ENCODE peak calls at places on chromosomes 16 and 17, in eight cellular contexts. C, U, W, E, D, X, H and Z are unnamed samples.

GRCh38 chr16:23026777-23027362 is 122.4 kb downstream of the USP31 start:
- DNase-seq in U (peak; percentile 25), W (no peak), C (no peak), X (no peak), D (no peak), E (no peak), H (peak; percentile 11), Z (no peak)

GRCh38 chr17:38910325-38910724 is 15.1 kb upstream of the LASP1NB start:
- DNase-seq in E (no peak), X (no peak), D (no peak), C (no peak), H (no peak), W (no peak), U (no peak), Z (no peak)

GRCh38 chr17:38601539-38602351 is 4.0 kb downstream of the SRCIN1 start:
- DNase-seq in C (peak; percentile 82), H (no peak), U (no peak), X (no peak), D (no peak), E (no peak), W (no peak), Z (no peak)

GRCh38 chr17:61532818-61533217 is 58.2 kb downstream of the NACA2 start:
- DNase-seq in W (no peak), U (no peak), E (no peak), H (no peak), D (no peak), X (no peak), C (no peak), Z (no peak)

GRCh38 chr17:70687421-70687820 is 518.1 kb downstream of the KCNJ2 start:
- DNase-seq in C (no peak), X (no peak), W (no peak), E (no peak), H (no peak), D (no peak), U (no peak), Z (no peak)

GRCh38 chr17:73938706-73939105 is 264.8 kb upstream of the RPL38 start:
- DNase-seq in W (no peak), H (no peak), E (no peak), C (no peak), U (no peak), X (no peak), D (no peak), Z (no peak)

GRCh38 chr16:695355-696089 is 5.3 kb upstream of the WDR24 start:
- DNase-seq in W (no peak), E (peak; percentile 65), H (no peak), D (peak; percentile 76), X (no peak), C (peak; percentile 91), U (no peak), Z (no peak)

GRCh38 chr17:43079578-43080302 is 45.4 kb downstream of the BRCA1 start:
- DNase-seq in X (no peak), U (no peak), E (no peak), W (no peak), C (peak; percentile 29), D (no peak), H (no peak), Z (no peak)

GRCh38 chr17:77439382-77440013 is 298.7 kb downstream of the SEC14L1 start:
- DNase-seq in E (no peak), U (no peak), C (no peak), W (no peak), H (peak; percentile 71), D (no peak), X (no peak), Z (no peak)

GRCh38 chr16:12098429-12099310 is 122.1 kb downstream of the SNX29 start:
- DNase-seq in E (no peak), U (no peak), X (no peak), D (no peak), C (no peak), W (no peak), H (no peak), Z (no peak)

GRCh38 chr17:73719588-73720071 is 75.4 kb upstream of the SDK2 start:
- DNase-seq in E (no peak), U (no peak), W (no peak), D (no peak), C (peak; percentile 24), X (no peak), H (no peak), Z (no peak)

GRCh38 chr17:30321314-30321713 is 12.5 kb downstream of the TMIGD1 start:
- DNase-seq in E (no peak), U (no peak), X (no peak), D (no peak), H (no peak), C (no peak), W (no peak), Z (no peak)

GRCh38 chr17:30324723-30325122 is 9.1 kb downstream of the TMIGD1 start:
- DNase-seq in X (no peak), D (no peak), E (no peak), H (no peak), C (no peak), U (no peak), W (no peak), Z (no peak)

GRCh38 chr17:30323895-30324319 is 9.9 kb downstream of the TMIGD1 start:
- DNase-seq in D (peak; percentile 37), X (no peak), C (peak; percentile 49), W (no peak), H (peak; percentile 50), U (no peak), E (peak; percentile 19), Z (no peak)

GRCh38 chr17:30326816-30327215 is 7.0 kb downstream of the TMIGD1 start:
- DNase-seq in H (no peak), U (no peak), E (no peak), C (no peak), X (no peak), D (no peak), W (no peak), Z (no peak)

GRCh38 chr17:30323262-30323894 is 10.5 kb downstream of the TMIGD1 start:
- DNase-seq in D (no peak), H (no peak), E (peak; percentile 74), W (no peak), X (no peak), C (peak; percentile 22), U (no peak), Z (no peak)
- H3K4me3 ChIP-seq in D (no peak overlapping the region), H (no peak overlapping the region), E (peak overlapping the region; percentile 5), W (no peak overlapping the region), X (no peak overlapping the region), C (no peak overlapping the region), U (no peak overlapping the region), Z (no peak overlapping the region)

GRCh38 chr17:45130640-45131293 is 1.5 kb downstream of the PLCD3 start:
- DNase-seq in H (no peak), W (no peak), E (no peak), D (no peak), U (no peak), X (no peak), C (peak; percentile 45), Z (no peak)
- H3K4me3 ChIP-seq in H (peak overlapping the region; percentile 86), W (peak overlapping the region; percentile 86), E (no peak overlapping the region), D (peak overlapping the region; percentile 93), U (no peak overlapping the region), X (peak overlapping the region; percentile 66), C (no peak overlapping the region), Z (peak overlapping the region; percentile 84)

DNA sequence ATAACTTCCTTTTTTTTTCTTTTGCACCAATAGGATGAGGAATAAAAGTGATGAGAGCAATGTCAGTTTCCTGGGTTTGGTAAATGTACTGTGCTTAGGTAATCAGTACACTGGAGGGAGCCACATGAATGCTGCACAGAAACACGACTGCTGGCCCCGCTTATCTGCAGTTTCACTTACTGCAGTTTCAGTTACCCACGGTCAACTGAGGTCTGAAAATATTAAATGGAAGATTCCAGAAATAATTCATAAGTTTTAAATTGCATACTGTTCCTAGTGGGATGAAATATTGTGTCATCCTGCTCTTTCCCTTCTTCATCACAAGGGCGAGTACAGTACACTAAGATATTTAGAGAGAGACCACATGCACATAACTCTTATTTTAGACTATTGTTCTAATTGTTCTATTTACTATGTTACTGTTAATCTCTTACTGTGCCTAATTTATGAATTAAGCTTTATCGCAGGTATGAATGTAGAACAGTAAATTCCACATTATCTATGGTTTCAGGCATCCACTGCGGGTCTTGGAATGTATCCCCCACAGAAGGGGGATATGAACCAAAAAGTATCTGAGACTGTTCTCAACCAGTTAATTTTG is 6.4 kb upstream of the LGALS3BP start:
- DNase-seq in X (no peak), W (no peak), C (peak; percentile 53), D (peak; percentile 68), H (peak; percentile 43), E (no peak), U (peak; percentile 39), Z (no peak)
- H3K4me3 ChIP-seq in X (no peak overlapping the region), W (no peak overlapping the region), C (no peak overlapping the region), D (peak overlapping the region; percentile 37), H (peak overlapping the region; percentile 42), E (no peak overlapping the region), U (no peak overlapping the region), Z (peak overlapping the region; percentile 34)

GRCh38 chr16:66936889-66937554 is 1.7 kb downstream of the CES2 start:
- DNase-seq in U (no peak), X (no peak), C (no peak), D (no peak), H (no peak), E (no peak), W (no peak), Z (no peak)
- H3K4me3 ChIP-seq in U (no peak overlapping the region), X (no peak overlapping the region), C (no peak overlapping the region), D (peak overlapping the region; percentile 89), H (no peak overlapping the region), E (no peak overlapping the region), W (no peak overlapping the region), Z (no peak overlapping the region)

GRCh38 chr17:81402530-81402941 is 7.3 kb downstream of the BAHCC1 start:
- DNase-seq in C (no peak), W (no peak), U (no peak), X (no peak), H (no peak), E (no peak), D (no peak), Z (no peak)
- H3K4me3 ChIP-seq in C (no peak overlapping the region), W (peak overlapping the region; percentile 36), U (no peak overlapping the region), X (no peak overlapping the region), H (peak overlapping the region; percentile 33), E (no peak overlapping the region), D (peak overlapping the region; percentile 13), Z (no peak overlapping the region)